ENCODE peak calls at places on chromosome 22, in five cellular contexts. K is ACHN; C is activated naive CD4-positive, alpha-beta T cell treated with Interleukin-2 at 50 U/mL for 16 hours; J is naive thymus-derived CD8-positive, alpha-beta T cell; E is head of caudate nucleus. Z is an unnamed sample.

GRCh38 chr22:50313600-50313999 is 6.2 kb upstream of the PLXNB2 start:
- DNase-seq in K (no peak), C (no peak), J (peak), E (no peak), Z (no peak)

GRCh38 chr22:50031189-50032091 is 18.9 kb upstream of the IL17REL start:
- DNase-seq in K (no peak), C (no peak), J (no peak), E (no peak), Z (no peak)

GRCh38 chr22:49239264-49240015 is 588.2 kb downstream of the BRD1 start:
- DNase-seq in K (no peak), C (no peak), J (no peak), E (no peak), Z (no peak)

GRCh38 chr22:30308518-30309230 is 18.1 kb downstream of the TBC1D10A start:
- DNase-seq in K (no peak), C (no peak), J (no peak), E (no peak), Z (no peak)

GRCh38 chr22:48926663-48927062 is 901.0 kb downstream of the BRD1 start:
- DNase-seq in K (no peak), C (no peak), J (no peak), E (no peak), Z (no peak)

GRCh38 chr22:41917906-41918791 is 3.3 kb upstream of the SHISA8 start:
- DNase-seq in K (peak), C (no peak), J (no peak), E (peak), Z (no peak)

GRCh38 chr22:37485006-37485713 is 1.0 kb downstream of the MFNG start:
- DNase-seq in K (no peak), C (peak), J (peak), E (no peak), Z (peak)

GRCh38 chr22:49307071-49307830 is 520.4 kb downstream of the BRD1 start:
- DNase-seq in K (no peak), C (no peak), J (no peak), E (peak), Z (no peak)

GRCh38 chr22:33202455-33202854 is 144.3 kb upstream of the SYN3 start:
- DNase-seq in K (no peak), C (no peak), J (no peak), E (no peak), Z (no peak)

GRCh38 chr22:30221121-30221992 is 25.2 kb downstream of the LIF start:
- DNase-seq in K (no peak), C (peak), J (peak), E (no peak), Z (peak)

GRCh38 chr22:31081963-31082605 is 966 bp downstream of the SMTN start:
- DNase-seq in K (peak), C (no peak), J (peak), E (no peak), Z (peak)

GRCh38 chr22:35134637-35135036 is 68.7 kb downstream of the ISX start:
- DNase-seq in K (no peak), C (no peak), J (no peak), E (no peak), Z (no peak)

GRCh38 chr22:23415490-23415851 is 164.6 kb downstream of the IGLL1 start:
- DNase-seq in K (no peak), C (no peak), J (peak), E (no peak), Z (no peak)

GRCh38 chr22:35630387-35630793 is 13.3 kb upstream of the MB start:
- DNase-seq in K (peak), C (no peak), J (no peak), E (no peak), Z (no peak)

GRCh38 chr22:38766076-38766777 is 10.4 kb upstream of the SUN2 start:
- DNase-seq in K (peak), C (peak), J (peak), E (peak), Z (peak)

GRCh38 chr22:27461470-27461869 is 340.1 kb downstream of the MN1 start:
- DNase-seq in K (peak), C (no peak), J (no peak), E (no peak), Z (no peak)

GRCh38 chr22:46795845-46796565 is 33.6 kb downstream of the TBC1D22A start:
- DNase-seq in K (no peak), C (no peak), J (no peak), E (no peak), Z (no peak)

GRCh38 chr22:49302150-49302460 is 525.6 kb downstream of the BRD1 start:
- DNase-seq in K (no peak), C (no peak), J (no peak), E (no peak), Z (no peak)

GRCh38 chr22:17785185-17786184 is 11.2 kb upstream of the BID start:
- DNase-seq in K (peak), C (peak), J (peak), E (no peak), Z (peak)

GRCh38 chr22:42468841-42469240 is 36.6 kb upstream of the NFAM1 start:
- DNase-seq in K (no peak), C (no peak), J (no peak), E (no peak), Z (no peak)

GRCh38 chr22:36998620-36999351 is 20.5 kb downstream of the TST start:
- DNase-seq in K (peak), C (no peak), J (no peak), E (no peak), Z (peak)

GRCh38 chr22:19995611-19996339 is 20.8 kb downstream of the ARVCF start:
- DNase-seq in K (no peak), C (no peak), J (peak), E (no peak), Z (no peak)

GRCh38 chr22:19419086-19419463 is 12.5 kb downstream of the HIRA start:
- DNase-seq in K (no peak), C (no peak), J (no peak), E (no peak), Z (no peak)

GRCh38 chr22:40668611-40669390 is 10.5 kb upstream of the MCHR1 start:
- DNase-seq in K (peak), C (no peak), J (no peak), E (no peak), Z (no peak)

GRCh38 chr22:37455896-37456295 is 28.6 kb upstream of the ELFN2 start:
- DNase-seq in K (no peak), C (no peak), J (no peak), E (no peak), Z (no peak)

GRCh38 chr22:49369726-49370717 is 457.7 kb downstream of the BRD1 start:
- DNase-seq in K (no peak), C (no peak), J (no peak), E (peak), Z (no peak)

GRCh38 chr22:19120829-19121630 is 1.2 kb downstream of the DGCR2 start:
- DNase-seq in K (peak), C (peak), J (no peak), E (no peak), Z (peak)

GRCh38 chr22:39592104-39593060 is 21.8 kb downstream of the CACNA1I start:
- DNase-seq in K (peak), C (no peak), J (no peak), E (no peak), Z (no peak)

GRCh38 chr22:39808087-39808486 is 85.5 kb downstream of the ENTHD1 start:
- DNase-seq in K (peak), C (peak), J (no peak), E (no peak), Z (peak)

GRCh38 chr22:40602231-40602630 is 34.3 kb downstream of the MRTFA start:
- DNase-seq in K (no peak), C (no peak), J (no peak), E (no peak), Z (no peak)

GRCh38 chr22:46040471-46041465 is 63.8 kb upstream of the WNT7B start:
- DNase-seq in K (no peak), C (no peak), J (no peak), E (no peak), Z (no peak)

GRCh38 chr22:37162221-37163095 is 12.7 kb upstream of the IL2RB start:
- DNase-seq in K (no peak), C (peak), J (peak), E (no peak), Z (peak)